ENCODE peak calls at places on chromosomes 5 and 9, in eight cellular contexts. I is K562, C is fibroblast of the aortic adventitia, Z is mammary epithelial cell, N is right lobe of liver, X is fibroblast of lung, V is A673, U is A549. A is an unnamed sample.

GRCh38 chr5:151580858-151581257 is 10.3 kb downstream of the FAT2 start:
- DNase-seq in C (no peak), V (no peak), U (no peak), I (no peak), N (no peak), Z (no peak), X (no peak), A (no peak)

GRCh38 chr9:119509291-119509905 is 140.2 kb upstream of the BRINP1 start:
- DNase-seq in V (no peak), I (no peak), C (no peak), N (no peak), X (no peak), Z (peak; percentile 6), U (no peak), A (no peak)

GRCh38 chr5:610744-611730 is 1.1 kb upstream of the CEP72 start:
- DNase-seq in N (no peak), V (no peak), Z (no peak), I (no peak), X (no peak), U (no peak), C (no peak), A (no peak)

GRCh38 chr9:133967024-133967741 is 24.9 kb downstream of the VAV2 start:
- DNase-seq in C (peak; percentile 16), I (no peak), V (no peak), U (no peak), N (no peak), X (peak; percentile 77), Z (peak; percentile 73), A (peak; percentile 19)

GRCh38 chr5:115961413-115962238 is 649 bp upstream of the LVRN start:
- DNase-seq in C (peak; percentile 38), I (no peak), X (peak; percentile 10), V (no peak), Z (no peak), N (no peak), U (no peak), A (no peak)

GRCh38 chr9:99971410-99971809 is 65.0 kb downstream of the STX17 start:
- DNase-seq in I (no peak), X (no peak), V (no peak), U (no peak), C (no peak), N (no peak), Z (no peak), A (no peak)

GRCh38 chr5:136067422-136067821 is 38.6 kb downstream of the TGFBI start:
- DNase-seq in X (no peak), I (no peak), Z (no peak), C (no peak), U (no peak), N (no peak), V (no peak), A (no peak)

GRCh38 chr5:148849461-148849860 is 23.1 kb downstream of the ADRB2 start:
- DNase-seq in C (no peak), V (no peak), U (no peak), I (no peak), N (no peak), Z (no peak), X (no peak), A (no peak)

GRCh38 chr5:151047814-151048425 is 27.5 kb downstream of the GPX3 start:
- DNase-seq in C (no peak), V (peak; percentile 37), U (peak; percentile 28), X (no peak), I (peak; percentile 54), Z (no peak), N (no peak), A (peak; percentile 41)

GRCh38 chr9:93595461-93595860 is 19.1 kb downstream of the PHF2 start:
- DNase-seq in C (no peak), Z (no peak), I (no peak), V (no peak), U (no peak), N (no peak), X (no peak), A (no peak)

GRCh38 chr9:4224181-4224580 is 75.7 kb downstream of the GLIS3 start:
- DNase-seq in X (no peak), U (no peak), Z (no peak), N (no peak), I (no peak), V (no peak), C (no peak), A (no peak)

GRCh38 chr9:4226331-4227250 is 73.3 kb downstream of the GLIS3 start:
- DNase-seq in N (no peak), V (no peak), Z (no peak), I (no peak), X (peak; percentile 46), U (peak; percentile 64), C (peak; percentile 29), A (peak; percentile 37)

GRCh38 chr9:4228142-4228541 is 71.7 kb downstream of the GLIS3 start:
- DNase-seq in N (no peak), V (no peak), I (no peak), U (no peak), C (no peak), X (no peak), Z (no peak), A (no peak)

GRCh38 chr9:4223434-4223833 is 76.4 kb downstream of the GLIS3 start:
- DNase-seq in V (no peak), N (no peak), Z (no peak), U (no peak), I (no peak), X (no peak), C (no peak), A (no peak)

DNA sequence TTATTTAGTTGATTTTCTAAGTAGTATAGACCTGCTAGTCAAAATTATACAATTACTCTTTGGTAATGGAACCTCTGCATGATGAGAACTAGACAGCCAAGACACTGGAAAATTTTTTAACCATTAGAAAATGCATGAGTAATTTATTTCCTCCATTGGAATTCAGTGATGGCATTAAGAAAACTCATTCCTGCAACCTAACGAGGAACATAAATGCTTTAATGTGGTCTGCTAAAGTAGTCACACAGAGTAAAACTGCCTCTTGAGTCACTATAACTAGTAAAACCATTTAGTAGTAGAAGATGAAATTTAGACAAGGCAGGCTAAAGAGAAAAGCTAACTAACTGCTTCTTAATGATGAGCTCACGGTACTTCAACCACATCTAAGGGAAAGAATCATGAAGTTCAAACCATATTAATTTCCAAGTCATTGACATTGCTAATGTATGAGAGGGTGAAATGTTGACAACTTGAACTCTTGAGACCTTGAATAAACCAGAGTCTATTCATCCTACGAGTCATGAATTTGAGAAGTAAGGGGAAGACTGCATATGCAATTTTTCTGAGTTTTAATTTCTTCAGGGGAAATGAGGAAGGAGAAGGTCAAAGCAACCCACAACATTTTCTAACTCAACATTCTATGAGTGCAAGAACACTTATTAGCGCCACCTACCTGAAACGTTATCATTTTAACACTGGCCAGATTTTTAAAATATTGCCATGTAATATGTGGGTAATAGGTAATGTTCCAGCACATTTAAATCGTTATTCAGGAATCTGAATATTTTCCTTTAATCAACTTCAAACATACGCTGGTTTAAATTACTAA is 74.4 kb downstream of the GLIS3 start:
- DNase-seq in C (peak; percentile 66), N (no peak), X (peak; percentile 99), Z (peak; percentile 84), V (no peak), I (no peak), U (peak; percentile 34), A (peak; percentile 93)
- TF ChIP-seq CTCF in C (peak; percentile 12), N (peak; percentile 8), X (peak; percentile 14), Z (peak; percentile 41), V (peak; percentile 47), I (no peak), U (peak; percentile 49), A (no peak)

DNA sequence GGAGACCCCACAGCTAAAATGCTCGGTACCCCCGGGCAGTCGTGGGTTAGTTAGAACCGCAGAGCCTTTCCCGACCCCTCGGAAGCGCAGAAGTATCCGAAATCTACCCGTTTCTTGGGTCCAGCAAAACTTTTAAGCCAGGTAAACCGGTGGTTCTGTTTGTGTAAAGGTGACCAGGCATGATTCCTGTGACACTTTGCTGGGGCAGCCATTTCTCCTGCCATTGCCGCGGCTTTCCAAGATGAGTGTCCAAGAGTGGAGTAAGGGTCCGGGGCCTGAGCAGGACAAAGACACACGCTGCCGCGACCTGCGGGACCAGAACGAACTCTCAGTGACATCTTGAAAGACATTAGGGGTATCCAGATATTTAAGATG is 655 bp downstream of the MARVELD2 start:
- DNase-seq in C (no peak), Z (peak; percentile 24), X (no peak), U (no peak), V (no peak), I (no peak), N (peak; percentile 24), A (no peak)
- H3K4me3 ChIP-seq in C (no peak overlapping the region), Z (peak overlapping the region; percentile 68), X (peak overlapping the region; percentile 59), U (peak overlapping the region; percentile 76), V (no peak overlapping the region), I (no peak overlapping the region), N (peak overlapping the region; percentile 78), A (peak overlapping the region; percentile 44)

GRCh38 chr5:141674747-141675146 is 7.3 kb downstream of the ARAP3 start:
- DNase-seq in V (no peak), Z (no peak), I (no peak), X (no peak), U (no peak), C (no peak), N (no peak), A (no peak)

GRCh38 chr5:141681295-141681694 is 735 bp downstream of the ARAP3 start:
- DNase-seq in N (no peak), Z (no peak), I (no peak), V (no peak), U (no peak), C (no peak), X (no peak), A (no peak)

GRCh38 chr5:141680178-141680577 is 1.9 kb downstream of the ARAP3 start:
- DNase-seq in U (no peak), N (no peak), X (no peak), Z (no peak), V (no peak), C (no peak), I (no peak), A (no peak)

GRCh38 chr5:141680751-141681201 is 1.3 kb downstream of the ARAP3 start:
- DNase-seq in I (peak; percentile 33), C (peak; percentile 30), Z (peak; percentile 43), N (peak; percentile 70), V (peak; percentile 66), X (peak; percentile 56), U (no peak), A (peak; percentile 80)

GRCh38 chr5:141677415-141677814 is 4.6 kb downstream of the ARAP3 start:
- DNase-seq in I (peak; percentile 43), C (no peak), V (peak; percentile 54), X (no peak), Z (no peak), U (no peak), N (no peak), A (no peak)
- TF ChIP-seq CTCF in I (peak; percentile 41), C (peak; percentile 26), V (peak; percentile 40), X (no peak), Z (no peak), U (no peak), N (no peak), A (peak; percentile 20)

DNA sequence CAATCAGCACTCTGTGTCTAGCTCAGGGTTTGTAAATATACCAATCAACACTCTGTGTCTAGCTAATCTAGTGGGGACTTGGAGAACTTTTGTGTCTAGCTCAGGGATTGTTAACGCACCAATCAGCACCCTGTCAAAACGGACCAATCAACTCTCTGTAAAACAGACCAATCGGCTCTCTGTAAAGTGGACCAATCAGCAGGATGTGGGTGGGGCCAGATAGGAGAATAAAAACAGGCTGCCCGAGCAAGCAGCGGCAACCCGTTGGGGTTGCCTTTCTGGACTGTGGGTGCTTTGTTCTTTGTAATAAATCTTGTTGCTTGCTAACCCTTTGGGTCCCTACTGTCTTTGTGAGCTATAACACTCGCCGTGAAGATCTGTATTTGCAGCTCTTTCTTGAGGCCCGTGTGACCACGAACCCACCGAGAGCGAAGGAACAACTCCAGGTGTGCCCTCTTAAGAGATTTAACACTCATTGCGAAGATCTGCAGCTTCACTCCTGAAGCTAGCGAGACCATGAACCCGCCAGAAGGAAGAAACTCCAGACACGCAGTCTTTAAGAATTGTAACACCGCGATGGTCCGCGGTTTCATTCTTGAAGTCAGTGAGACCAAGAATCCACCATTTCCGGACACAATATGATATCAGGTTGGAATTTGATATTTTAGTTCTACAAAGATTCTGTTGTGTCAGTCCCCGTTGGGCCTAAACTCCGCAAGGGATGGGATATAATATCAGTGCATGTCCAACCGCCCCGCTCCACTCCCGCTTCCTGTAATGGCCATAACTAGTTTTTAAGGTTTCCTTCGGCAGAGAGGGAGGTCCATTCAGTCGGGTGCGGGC is 738 bp upstream of the TRMT10B start:
- DNase-seq in N (no peak), X (no peak), I (no peak), Z (no peak), C (no peak), U (no peak), V (no peak), A (no peak)
- H3K4me3 ChIP-seq in N (peak overlapping the region; percentile 87), X (peak overlapping the region; percentile 89), I (peak overlapping the region; percentile 89), Z (peak overlapping the region; percentile 64), C (peak overlapping the region; percentile 78), U (peak overlapping the region; percentile 85), V (peak overlapping the region; percentile 60), A (peak overlapping the region; percentile 64)

A was measured in cardiac fibroblast.